ENCODE peak calls at places on chromosome 17, in nine cellular contexts. I is MM.1S, C is mammary epithelial cell, G is IMR-90, P is GM23248, E is PC-3, W is endothelial cell of umbilical vein, J is fibroblast of lung, N is PC-9. S is an unnamed sample.

GRCh38 chr17:82647593-82648164 is 565 bp downstream of the WDR45B start:
- DNase-seq in E (peak; percentile 4), G (no peak), P (peak; percentile 57), N (no peak), C (peak; percentile 24), I (peak; percentile 30), W (peak; percentile 20), J (no peak), S (peak; percentile 68)

GRCh38 chr17:50768348-50768761 is 1.0 kb upstream of the ANKRD40CL start:
- DNase-seq in P (no peak), E (peak; percentile 87), N (peak; percentile 92), W (no peak), I (no peak), C (no peak), G (no peak), J (no peak), S (peak; percentile 89)

GRCh38 chr17:16521070-16521727 is 29.2 kb upstream of the LRRC75A start:
- DNase-seq in P (peak; percentile 91), G (peak; percentile 91), W (peak; percentile 79), J (peak; percentile 94), E (peak; percentile 94), C (peak; percentile 71), N (peak; percentile 76), I (peak; percentile 76), S (peak; percentile 92)

GRCh38 chr17:45284176-45285140 is 22.6 kb upstream of the SPATA32 start:
- DNase-seq in E (peak; percentile 32), W (no peak), P (no peak), N (no peak), I (peak; percentile 19), C (peak; percentile 93), G (no peak), J (no peak), S (no peak)

GRCh38 chr17:79330696-79331095 is 256.1 kb downstream of the ENGASE start:
- DNase-seq in C (no peak), N (no peak), P (no peak), W (no peak), I (no peak), G (no peak), E (no peak), J (no peak), S (no peak)

GRCh38 chr17:58010067-58010799 is 3.2 kb upstream of the SRSF1 start:
- DNase-seq in C (no peak), E (no peak), P (no peak), G (no peak), N (no peak), W (no peak), I (no peak), J (no peak), S (no peak)

GRCh38 chr17:66126231-66126630 is 65.7 kb downstream of the CEP112 start:
- DNase-seq in P (peak; percentile 42), W (no peak), C (no peak), J (peak; percentile 37), E (no peak), N (no peak), I (no peak), G (peak; percentile 30), S (no peak)

GRCh38 chr17:70405492-70406220 is 236.3 kb downstream of the KCNJ2 start:
- DNase-seq in W (peak; percentile 24), J (peak; percentile 98), E (peak; percentile 99), G (peak; percentile 97), I (peak; percentile 17), P (peak; percentile 93), N (peak; percentile 84), C (peak; percentile 93), S (peak; percentile 39)

GRCh38 chr17:73184133-73184993 is 8.5 kb upstream of the COG1 start:
- DNase-seq in N (no peak), I (no peak), W (no peak), G (no peak), J (no peak), E (no peak), P (no peak), C (no peak), S (no peak)

GRCh38 chr17:35742496-35742895 is 10.5 kb downstream of the GAS2L2 start:
- DNase-seq in E (no peak), G (no peak), P (no peak), N (no peak), J (no peak), W (no peak), C (no peak), I (no peak), S (no peak)
- H2AFZ ChIP-seq in E (no peak overlapping the region), G (no peak overlapping the region), P (no peak overlapping the region), N (no peak overlapping the region), J (no peak overlapping the region), W (no peak overlapping the region), C (no peak overlapping the region), I (no peak overlapping the region), S (no peak overlapping the region)

GRCh38 chr17:8698142-8699050 is 46.2 kb downstream of the CCDC42 start:
- DNase-seq in W (peak; percentile 63), J (peak; percentile 68), N (no peak), I (no peak), G (peak; percentile 79), P (peak; percentile 77), E (no peak), C (no peak), S (peak; percentile 79)
- H3K4me1 ChIP-seq in W (peaks cover 6% of the 10 kb centered on the region), J (peaks cover 12% of the 10 kb centered on the region), N (no peaks in the 10 kb centered on the region), I (no peaks in the 10 kb centered on the region), G (peaks cover 25% of the 10 kb centered on the region), P (peaks cover 9% of the 10 kb centered on the region), E (peaks cover 4% of the 10 kb centered on the region), C (no peaks in the 10 kb centered on the region), S (peaks cover 24% of the 10 kb centered on the region)

DNA sequence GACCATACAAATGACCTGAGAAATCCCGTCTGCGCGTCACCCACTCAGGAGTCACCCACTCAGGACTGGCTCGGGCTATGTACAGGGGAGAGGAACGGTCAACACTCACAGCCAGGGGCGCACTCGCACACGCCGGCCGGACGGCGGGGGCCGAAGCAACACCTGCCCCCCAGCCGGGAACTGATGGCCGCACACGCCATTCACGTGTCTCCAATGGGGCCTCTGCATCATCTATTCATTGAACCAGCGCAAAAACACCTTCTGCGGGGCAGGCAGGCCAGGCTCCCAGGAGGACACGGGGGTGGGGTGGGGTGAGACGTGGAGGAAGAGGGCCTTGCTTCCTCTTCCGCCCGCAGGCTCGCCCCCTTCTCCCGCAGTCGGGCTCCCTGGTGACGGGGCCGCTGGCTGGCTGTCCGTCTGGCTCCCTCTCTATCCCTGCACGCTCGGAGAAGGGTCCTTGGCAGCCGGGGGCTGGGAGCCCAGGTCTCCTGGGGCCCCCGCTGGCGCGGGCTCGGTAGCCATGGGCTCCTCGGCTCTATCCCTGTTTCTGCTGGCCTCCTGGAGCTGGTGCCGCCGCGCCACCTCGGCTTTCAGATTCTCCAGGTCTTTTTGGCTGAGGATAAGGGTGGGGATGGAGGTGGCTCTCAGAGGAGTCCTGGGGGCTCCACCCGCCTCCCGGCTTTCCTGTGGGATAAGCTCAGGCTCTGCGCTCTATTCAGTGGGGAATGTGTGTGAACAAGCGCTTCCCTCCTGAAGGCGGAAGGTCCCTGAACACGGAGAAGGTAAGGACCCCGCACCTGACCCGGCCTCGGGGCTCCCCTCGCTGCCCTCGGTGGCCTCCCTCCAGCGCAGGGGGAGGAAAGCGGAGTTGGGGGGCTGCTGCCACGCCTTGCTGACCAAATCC is 21.1 kb downstream of the CLUH start:
- DNase-seq in I (no peak), G (no peak), E (no peak), C (no peak), W (no peak), P (no peak), N (no peak), J (no peak), S (peak; percentile 6)
- H2AFZ ChIP-seq in I (no peak overlapping the region), G (no peak overlapping the region), E (no peak overlapping the region), C (no peak overlapping the region), W (no peak overlapping the region), P (no peak overlapping the region), N (no peak overlapping the region), J (no peak overlapping the region), S (no peak overlapping the region)

GRCh38 chr17:49572806-49573420 is 2.8 kb upstream of the NXPH3 start:
- DNase-seq in C (no peak), I (no peak), E (no peak), J (no peak), N (no peak), W (no peak), P (no peak), G (no peak), S (no peak)

GRCh38 chr17:49574945-49575523 is 637 bp upstream of the NXPH3 start:
- DNase-seq in I (no peak), E (no peak), W (no peak), C (no peak), P (no peak), G (no peak), N (no peak), J (no peak), S (no peak)

GRCh38 chr17:49574283-49574892 is 1.3 kb upstream of the NXPH3 start:
- DNase-seq in I (no peak), E (no peak), C (no peak), G (no peak), N (no peak), J (no peak), W (no peak), P (no peak), S (no peak)

GRCh38 chr17:49572226-49572625 is 3.4 kb upstream of the NXPH3 start:
- DNase-seq in W (no peak), I (no peak), C (no peak), P (no peak), G (no peak), N (no peak), E (no peak), J (no peak), S (no peak)

GRCh38 chr17:49573510-49574282 is 2.0 kb upstream of the NXPH3 start:
- DNase-seq in G (no peak), N (no peak), W (no peak), P (peak; percentile 63), E (no peak), I (no peak), J (no peak), C (no peak), S (no peak)
- H3K4me1 ChIP-seq in G (peaks cover 4% of the 10 kb centered on the region), N (no peaks in the 10 kb centered on the region), W (peaks cover 13% of the 10 kb centered on the region), P (no peaks in the 10 kb centered on the region), E (peaks cover 6% of the 10 kb centered on the region), I (peaks cover 16% of the 10 kb centered on the region), J (no peaks in the 10 kb centered on the region), C (peaks cover 11% of the 10 kb centered on the region), S (peaks cover 10% of the 10 kb centered on the region)

GRCh38 chr17:43999024-43999423 is 5.4 kb upstream of the NAGS start:
- DNase-seq in J (no peak), P (no peak), E (no peak), I (no peak), G (no peak), W (no peak), N (no peak), C (no peak), S (no peak)

GRCh38 chr17:43998552-43998951 is 5.9 kb upstream of the NAGS start:
- DNase-seq in C (peak; percentile 11), N (no peak), J (peak; percentile 57), I (no peak), W (no peak), P (peak; percentile 71), E (peak; percentile 39), G (peak; percentile 66), S (no peak)

GRCh38 chr17:43994272-43995149 is 9.9 kb upstream of the NAGS start:
- DNase-seq in I (peak; percentile 57), W (peak; percentile 57), G (peak; percentile 37), E (peak; percentile 87), C (peak; percentile 28), P (peak; percentile 82), J (peak; percentile 63), N (no peak), S (peak; percentile 81)

GRCh38 chr17:43992641-43993040 is 11.8 kb upstream of the NAGS start:
- DNase-seq in E (no peak), P (no peak), W (no peak), I (no peak), N (no peak), G (no peak), J (no peak), C (no peak), S (no peak)

DNA sequence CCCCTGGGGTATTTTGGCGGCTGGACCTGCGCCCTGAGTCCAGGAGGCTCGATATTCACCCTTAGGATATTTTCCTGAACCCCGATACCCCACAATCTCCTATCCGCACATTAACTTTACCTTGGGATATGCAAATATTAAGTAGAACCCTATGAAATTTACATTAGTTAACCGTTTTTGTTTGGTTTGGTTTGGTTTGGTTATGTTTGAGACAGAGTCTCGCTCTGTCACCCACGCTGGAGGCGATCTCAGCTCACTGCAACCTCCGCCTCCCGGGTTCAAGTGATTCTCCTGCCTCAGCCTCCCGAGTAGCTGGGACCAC is 9.3 kb upstream of the NAGS start:
- DNase-seq in G (no peak), I (no peak), J (no peak), P (no peak), N (no peak), C (no peak), E (no peak), W (no peak), S (no peak)
- H2AFZ ChIP-seq in G (peak overlapping the region; percentile 80), I (peak overlapping the region; percentile 86), J (no peak overlapping the region), P (peak overlapping the region; percentile 86), N (no peak overlapping the region), C (peak overlapping the region; percentile 97), E (peak overlapping the region; percentile 97), W (peak overlapping the region; percentile 26), S (no peak overlapping the region)